ENCODE peak calls at places on chromosome 13, in five cellular contexts. R, X, J, M and N are unnamed samples.

GRCh38 chr13:48813518-48813917 is 159.8 kb downstream of the CYSLTR2 start:
- DNase-seq in R (no peak), X (no peak), J (no peak), M (no peak), N (no peak)

GRCh38 chr13:113774177-113775107 is 15.4 kb downstream of the TMEM255B start:
- DNase-seq in R (peak; percentile 22), X (peak; percentile 48), J (no peak), M (peak; percentile 81), N (no peak)

GRCh38 chr13:73417012-73417615 is 358.3 kb downstream of the KLF5 start:
- DNase-seq in R (no peak), X (no peak), J (peak; percentile 23), M (peak; percentile 64), N (peak; percentile 52)

GRCh38 chr13:46577656-46578589 is 25.0 kb downstream of the LRCH1 start:
- DNase-seq in R (no peak), X (no peak), J (peak; percentile 65), M (no peak), N (no peak)

GRCh38 chr13:35388979-35389378 is 87.5 kb downstream of the MAB21L1 start:
- DNase-seq in R (peak; percentile 54), X (peak; percentile 58), J (no peak), M (no peak), N (peak; percentile 37)

GRCh38 chr13:77521194-77521593 is 14.3 kb upstream of the SCEL start:
- DNase-seq in R (peak; percentile 42), X (peak; percentile 11), J (no peak), M (peak; percentile 94), N (peak; percentile 34)

GRCh38 chr13:20416223-20416622 is 109.4 kb downstream of the CRYL1 start:
- DNase-seq in R (peak; percentile 17), X (peak; percentile 47), J (no peak), M (no peak), N (peak; percentile 44)

GRCh38 chr13:99386911-99387788 is 80.0 kb upstream of the GPR183 start:
- DNase-seq in R (no peak), X (no peak), J (peak; percentile 85), M (peak; percentile 55), N (peak; percentile 37)

GRCh38 chr13:28355046-28355821 is 139.7 kb downstream of the FLT1 start:
- DNase-seq in R (no peak), X (peak; percentile 49), J (no peak), M (no peak), N (no peak)

GRCh38 chr13:39895254-39895653 is 239.8 kb downstream of the COG6 start:
- DNase-seq in R (peak; percentile 20), X (peak; percentile 79), J (no peak), M (no peak), N (peak; percentile 66)

GRCh38 chr13:108213946-108214345 is 1.4 kb downstream of the LIG4 start:
- DNase-seq in R (no peak), X (no peak), J (no peak), M (peak; percentile 49), N (no peak)

GRCh38 chr13:41985788-41986508 is 25.0 kb upstream of the VWA8 start:
- DNase-seq in R (peak; percentile 33), X (peak; percentile 67), J (no peak), M (peak; percentile 13), N (peak; percentile 31)

GRCh38 chr13:108178105-108178504 is 37.2 kb downstream of the LIG4 start:
- DNase-seq in R (no peak), X (no peak), J (no peak), M (no peak), N (no peak)

GRCh38 chr13:113625965-113626661 is 31.9 kb downstream of the ATP4B start:
- DNase-seq in R (peak; percentile 17), X (peak; percentile 54), J (no peak), M (no peak), N (peak; percentile 75)

GRCh38 chr13:77386880-77387606 is 60.1 kb upstream of the MYCBP2 start:
- DNase-seq in R (peak; percentile 76), X (peak; percentile 73), J (peak; percentile 82), M (peak; percentile 76), N (peak; percentile 64)

GRCh38 chr13:38417727-38418126 is 68.1 kb downstream of the UFM1 start:
- DNase-seq in R (no peak), X (no peak), J (peak; percentile 14), M (peak; percentile 73), N (peak; percentile 59)

GRCh38 chr13:112200200-112200599 is 133.3 kb downstream of the SOX1 start:
- DNase-seq in R (no peak), X (no peak), J (no peak), M (no peak), N (no peak)

GRCh38 chr13:27954406-27954851 is 14.7 kb downstream of the CDX2 start:
- DNase-seq in R (no peak), X (no peak), J (no peak), M (peak; percentile 29), N (no peak)

GRCh38 chr13:41590643-41591042 is 133.3 kb downstream of the RGCC start:
- DNase-seq in R (no peak), X (no peak), J (no peak), M (peak; percentile 72), N (no peak)

GRCh38 chr13:35496761-35497386 is 20.4 kb upstream of the MAB21L1 start:
- DNase-seq in R (no peak), X (peak; percentile 38), J (peak; percentile 48), M (no peak), N (no peak)

DNA sequence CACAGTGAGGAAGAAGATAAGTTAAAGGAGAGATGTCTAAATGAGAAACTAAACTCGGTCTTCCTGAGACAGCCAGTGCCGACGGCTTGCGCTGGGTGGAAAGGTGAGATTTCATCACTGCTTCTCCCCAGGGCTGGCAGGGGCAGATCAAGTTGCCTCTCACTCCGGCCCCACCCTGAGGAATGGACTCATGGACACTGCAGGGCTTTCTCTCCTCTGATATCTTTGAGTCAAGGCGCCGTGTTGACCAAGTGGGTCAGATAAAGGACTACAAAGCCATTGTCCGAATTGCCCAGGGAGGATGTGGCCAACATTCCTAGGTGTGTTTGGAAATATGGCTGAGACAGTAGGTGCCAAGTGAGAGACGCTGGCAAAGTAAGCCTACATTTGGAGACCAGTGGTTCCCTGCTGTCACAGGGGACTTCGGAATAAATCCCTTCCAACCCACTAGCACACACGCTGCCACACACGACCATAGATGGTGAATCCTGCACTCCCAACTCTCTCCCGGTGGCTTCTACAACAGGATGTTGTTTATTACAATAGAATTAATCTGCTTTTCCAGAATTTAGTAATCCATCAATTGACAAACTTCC is 156.5 kb upstream of the TSC22D1 start:
- DNase-seq in R (no peak), X (peak; percentile 38), J (no peak), M (no peak), N (peak; percentile 35)
- H3K4me3 ChIP-seq in R (no peak overlapping the region), X (no peak overlapping the region), J (no peak overlapping the region), M (no peak overlapping the region), N (no peak overlapping the region)

GRCh38 chr13:80035096-80035495 is 305.8 kb downstream of the SPRY2 start:
- DNase-seq in R (no peak), X (peak; percentile 74), J (no peak), M (no peak), N (no peak)

GRCh38 chr13:80033286-80033685 is 307.6 kb downstream of the SPRY2 start:
- DNase-seq in R (no peak), X (no peak), J (no peak), M (peak; percentile 23), N (no peak)

GRCh38 chr13:80029170-80029569 is 311.8 kb downstream of the SPRY2 start:
- DNase-seq in R (no peak), X (no peak), J (no peak), M (no peak), N (no peak)

GRCh38 chr13:80030491-80030890 is 310.4 kb downstream of the SPRY2 start:
- DNase-seq in R (no peak), X (no peak), J (peak; percentile 58), M (peak; percentile 88), N (peak; percentile 33)
- TF ChIP-seq CTCF in R (peak; percentile 28), X (no peak), J (no peak), M (peak; percentile 64), N (peak; percentile 38)

GRCh38 chr13:93635687-93636086 is 409.1 kb downstream of the GPC6 start:
- DNase-seq in R (peak; percentile 34), X (peak; percentile 85), J (no peak), M (no peak), N (peak; percentile 63)
- H3K4me3 ChIP-seq in R (no peak overlapping the region), X (no peak overlapping the region), J (no peak overlapping the region), M (no peak overlapping the region), N (no peak overlapping the region)

GRCh38 chr13:26629260-26629659 is 71.8 kb downstream of the WASF3 start:
- DNase-seq in R (no peak), X (no peak), J (no peak), M (peak; percentile 5), N (peak; percentile 40)
- TF ChIP-seq CTCF in R (no peak), X (no peak), J (no peak), M (peak; percentile 28), N (peak; percentile 53)

GRCh38 chr13:80307401-80307987 is 33.4 kb downstream of the SPRY2 start:
- DNase-seq in R (no peak), X (peak; percentile 40), J (no peak), M (no peak), N (no peak)
- H3K4me3 ChIP-seq in R (no peak overlapping the region), X (peak overlapping the region; percentile 26), J (no peak overlapping the region), M (no peak overlapping the region), N (no peak overlapping the region)

DNA sequence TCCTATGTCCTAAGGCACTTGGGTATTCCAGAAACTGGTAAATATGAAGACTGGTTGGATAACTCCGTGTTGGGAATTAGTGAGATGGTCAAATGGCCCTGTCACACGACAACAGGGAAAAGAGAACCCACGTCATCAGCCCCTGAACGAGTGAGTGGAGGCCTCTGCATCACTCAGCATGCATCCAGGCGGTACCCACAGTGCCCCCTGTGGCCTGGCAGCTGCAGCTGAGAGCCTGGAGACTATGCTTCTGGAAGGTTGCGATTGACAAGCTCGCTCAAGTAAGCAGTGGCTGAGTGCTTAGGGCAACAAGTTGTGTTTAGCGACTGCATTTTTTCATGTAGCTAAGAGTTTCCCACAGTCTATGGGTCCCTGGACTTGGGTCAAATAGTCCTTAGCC is 55.9 kb downstream of the COL4A2 start:
- DNase-seq in R (no peak), X (no peak), J (no peak), M (no peak), N (peak; percentile 31)
- TF ChIP-seq CTCF in R (peak; percentile 35), X (no peak), J (no peak), M (peak; percentile 49), N (peak; percentile 44)

DNA sequence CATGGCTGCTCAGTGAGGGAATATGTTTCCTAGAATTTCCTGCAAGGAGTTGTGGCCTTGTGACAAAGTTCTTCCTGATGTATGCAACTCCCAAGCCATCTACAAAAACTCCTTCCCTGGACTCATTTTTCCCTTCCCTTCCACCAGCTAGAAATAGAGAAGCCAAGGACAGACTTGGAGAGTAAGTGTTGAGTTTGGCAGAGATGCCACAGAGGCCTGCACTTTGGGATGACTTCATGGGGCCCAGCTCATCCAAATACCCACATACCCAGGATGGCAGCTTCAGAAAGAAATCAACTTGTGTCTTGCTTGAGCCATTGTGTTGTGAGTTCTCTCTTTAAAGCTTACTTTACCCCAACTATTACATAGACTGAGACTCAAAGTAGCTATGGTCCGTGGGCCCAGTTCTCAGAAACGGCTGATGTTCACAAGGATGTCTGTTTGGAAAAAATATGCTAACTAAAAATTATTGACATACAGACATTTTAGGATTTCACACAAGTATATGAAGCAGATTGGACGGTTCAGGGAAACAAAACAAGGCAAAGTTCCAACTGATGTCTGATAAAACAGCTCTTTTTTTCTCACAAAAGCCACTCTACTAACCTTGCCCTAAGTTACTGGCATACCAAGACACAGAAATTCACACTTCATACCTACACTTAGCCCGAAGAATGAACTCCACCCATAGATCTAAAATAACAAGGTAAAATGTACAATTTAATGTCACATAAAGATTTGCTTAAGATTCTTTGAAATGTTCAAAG is 107.9 kb downstream of the NALCN start:
- DNase-seq in R (no peak), X (no peak), J (no peak), M (no peak), N (no peak)
- H3K4me3 ChIP-seq in R (no peak overlapping the region), X (no peak overlapping the region), J (no peak overlapping the region), M (no peak overlapping the region), N (no peak overlapping the region)